ENCODE peak calls at places on chromosome 15, in four cellular contexts. Y is IMR-90, J is aorta, S is body of pancreas. P is an unnamed sample.

GRCh38 chr15:43777293-43777819 is 590 bp upstream of the ELL3 start:
- DNase-seq in S (peak; percentile 85), J (peak; percentile 92), Y (peak; percentile 55), P (peak; percentile 83)

GRCh38 chr15:76945494-76945893 is 13.9 kb downstream of the RCN2 start:
- DNase-seq in Y (peak; percentile 83), J (no peak), S (no peak), P (no peak)

GRCh38 chr15:94370197-94370987 is 139.0 kb downstream of the MCTP2 start:
- DNase-seq in Y (no peak), S (no peak), J (no peak), P (no peak)

GRCh38 chr15:68244235-68244634 is 14.7 kb upstream of the CLN6 start:
- DNase-seq in S (no peak), Y (no peak), J (no peak), P (no peak)

GRCh38 chr15:42163947-42164550 is 7.6 kb upstream of the PLA2G4F start:
- DNase-seq in J (no peak), Y (no peak), S (no peak), P (no peak)

GRCh38 chr15:67997996-67998395 is 56.1 kb upstream of the PIAS1 start:
- DNase-seq in S (no peak), J (no peak), Y (peak; percentile 64), P (no peak)

GRCh38 chr15:27635916-27636315 is 463.2 kb downstream of the OCA2 start:
- DNase-seq in S (no peak), J (no peak), Y (no peak), P (no peak)

GRCh38 chr15:29418178-29418577 is 148.6 kb upstream of the NSMCE3 start:
- DNase-seq in J (no peak), Y (no peak), S (no peak), P (no peak)

GRCh38 chr15:36252117-36252711 is 327.2 kb upstream of the CDIN1 start:
- DNase-seq in S (no peak), Y (no peak), J (no peak), P (no peak)

GRCh38 chr15:66702770-66703539 is 919 bp downstream of the SMAD6 start:
- DNase-seq in J (peak; percentile 81), S (peak; percentile 13), Y (no peak), P (peak; percentile 75)

GRCh38 chr15:35444557-35445204 is 101.3 kb downstream of the DPH6 start:
- DNase-seq in S (no peak), Y (peak; percentile 63), J (no peak), P (peak; percentile 38)

GRCh38 chr15:70495988-70496387 is 267.4 kb downstream of the UACA start:
- DNase-seq in J (no peak), S (no peak), Y (no peak), P (no peak)

GRCh38 chr15:26314577-26314976 is 451.4 kb upstream of the ATP10A start:
- DNase-seq in J (no peak), Y (no peak), S (no peak), P (no peak)

GRCh38 chr15:75671684-75672083 is 24.0 kb downstream of the SNX33 start:
- DNase-seq in Y (no peak), S (no peak), J (no peak), P (no peak)

GRCh38 chr15:40929730-40930429 is 740 bp downstream of the DLL4 start:
- DNase-seq in Y (peak; percentile 64), J (peak; percentile 90), S (peak; percentile 56), P (peak; percentile 81)

GRCh38 chr15:35751421-35752133 is 205.6 kb upstream of the DPH6 start:
- DNase-seq in J (peak; percentile 79), Y (peak; percentile 78), S (peak; percentile 75), P (peak; percentile 39)

GRCh38 chr15:80803580-80804525 is 24.7 kb downstream of the CEMIP start:
- DNase-seq in Y (no peak), S (no peak), J (no peak), P (no peak)

GRCh38 chr15:49865925-49866757 is 245.3 kb downstream of the DTWD1 start:
- DNase-seq in J (no peak), Y (no peak), S (no peak), P (no peak)

GRCh38 chr15:83911345-83911744 is 257.4 kb downstream of the ADAMTSL3 start:
- DNase-seq in S (no peak), J (no peak), Y (no peak), P (no peak)

GRCh38 chr15:65092911-65093792 is 16.6 kb downstream of the KBTBD13 start:
- DNase-seq in J (peak; percentile 79), S (no peak), Y (no peak), P (peak; percentile 31)

DNA sequence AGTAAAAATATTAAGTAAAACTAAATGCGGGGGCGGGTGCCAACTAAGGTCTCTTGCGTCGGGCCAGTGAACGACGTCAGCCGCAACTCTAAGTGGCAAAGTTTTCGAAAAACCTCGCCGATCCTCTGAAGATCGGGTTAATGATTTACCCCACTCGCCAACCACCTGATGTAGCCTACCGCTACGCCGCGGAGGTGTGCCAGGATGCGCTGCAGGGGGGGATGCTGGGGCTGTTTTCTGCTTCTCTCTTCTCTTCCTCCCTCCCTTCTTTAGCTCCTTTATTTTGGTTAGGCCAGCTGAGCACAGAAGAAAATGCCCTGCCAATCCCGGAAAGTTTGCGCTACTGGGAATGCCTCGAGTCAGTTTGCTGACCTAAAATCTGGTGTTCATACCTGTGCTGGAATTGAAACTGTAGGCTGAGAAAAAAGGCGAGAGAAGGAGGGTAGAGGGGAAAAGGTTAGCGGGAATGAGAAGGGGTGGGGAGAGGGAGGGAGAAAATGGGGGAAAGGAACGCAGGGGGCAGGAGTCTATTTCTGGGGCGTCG is 7.5 kb upstream of the FOXB1 start:
- DNase-seq in Y (no peak), S (no peak), J (no peak), P (peak; percentile 50)
- H3K4me3 ChIP-seq in Y (no peak overlapping the region), S (no peak overlapping the region), J (no peak overlapping the region), P (peak overlapping the region; percentile 39)

DNA sequence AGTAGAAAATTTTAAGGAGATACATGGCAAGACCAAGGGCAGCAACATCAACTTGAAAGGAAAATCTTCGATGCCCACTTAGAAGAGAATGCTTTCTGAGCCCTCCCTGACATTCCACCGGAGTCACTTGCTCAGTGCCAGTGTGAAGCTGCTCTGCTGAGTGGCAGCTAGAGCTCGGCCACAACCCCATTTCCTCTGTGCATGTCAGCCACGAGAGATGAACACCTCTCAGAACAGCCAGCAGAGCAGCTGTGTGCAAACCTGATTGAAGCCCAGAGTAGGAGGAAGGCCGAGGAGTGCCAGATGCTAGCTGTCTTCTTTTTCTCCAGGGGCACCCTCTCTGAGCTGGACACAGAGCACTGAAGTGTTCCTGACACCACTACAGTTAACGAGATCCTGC is 12.2 kb downstream of the TARS3 start:
- DNase-seq in Y (no peak), S (no peak), J (no peak), P (no peak)
- H3K36me3 ChIP-seq in Y (peaks cover 45% of the 10 kb centered on the region), S (peaks cover 21% of the 10 kb centered on the region), J (peaks cover 17% of the 10 kb centered on the region), P (peaks cover 5% of the 10 kb centered on the region)

DNA sequence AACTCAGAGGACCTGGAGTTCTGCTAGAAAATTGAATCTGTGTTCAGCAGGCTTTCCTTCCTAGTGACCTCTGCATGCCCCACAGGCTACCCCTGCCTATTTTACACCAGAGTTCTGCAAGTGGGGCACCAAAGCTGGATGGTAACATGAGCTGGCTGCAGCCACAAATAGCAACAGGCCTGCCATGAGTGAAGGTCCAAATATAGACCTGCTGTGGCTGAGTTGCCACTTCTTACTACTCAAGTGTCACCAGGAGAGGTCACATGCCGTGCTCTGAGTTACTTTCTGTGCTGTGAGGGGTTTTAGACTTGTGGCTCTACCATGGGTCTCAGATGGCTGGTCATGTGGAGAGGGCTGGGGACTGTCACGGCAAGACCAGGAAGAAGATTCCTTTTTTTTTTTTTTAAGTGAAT is at the start of gene FSD2:
- DNase-seq in J (no peak), S (no peak), Y (no peak), P (no peak)
- H3K4me3 ChIP-seq in J (no peak within 1 kb of the TSS), S (no peak within 1 kb of the TSS), Y (no peak within 1 kb of the TSS), P (no peak within 1 kb of the TSS)

DNA sequence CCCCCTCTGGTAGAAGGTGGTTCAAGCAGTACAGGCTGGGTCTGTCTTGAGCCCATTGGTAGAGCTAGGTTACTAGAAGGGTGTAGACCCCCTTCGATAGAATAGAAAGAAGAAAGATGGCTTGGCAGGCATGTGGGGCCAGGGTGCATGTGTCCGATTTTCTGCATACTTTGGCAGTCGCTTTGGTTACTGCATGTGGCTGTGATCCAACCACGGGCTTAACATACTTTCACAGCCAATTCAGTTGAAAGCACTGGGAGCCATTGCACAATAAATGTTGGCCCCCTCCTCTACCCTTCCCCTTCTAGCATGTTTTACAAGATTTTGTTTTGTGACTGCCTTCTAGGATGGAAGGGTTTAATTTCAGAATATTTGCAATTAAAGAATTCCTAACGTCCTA is 7.2 kb downstream of the ARID3B start:
- DNase-seq in J (no peak), Y (no peak), S (no peak), P (no peak)
- H3K36me3 ChIP-seq in J (peaks cover 8% of the 10 kb centered on the region), Y (peaks cover 19% of the 10 kb centered on the region), S (no peaks in the 10 kb centered on the region), P (peaks cover 32% of the 10 kb centered on the region)

GRCh38 chr15:93072440-93073394 is 16.3 kb downstream of the RGMA start:
- DNase-seq in S (peak; percentile 84), Y (peak; percentile 23), J (peak; percentile 96), P (peak; percentile 98)

GRCh38 chr15:93070136-93070535 is 18.9 kb downstream of the RGMA start:
- DNase-seq in S (no peak), Y (no peak), J (no peak), P (peak; percentile 45)

GRCh38 chr15:93072011-93072410 is 17.0 kb downstream of the RGMA start:
- DNase-seq in S (peak; percentile 24), Y (peak; percentile 14), J (no peak), P (peak; percentile 77)

GRCh38 chr15:93070901-93071300 is 18.1 kb downstream of the RGMA start:
- DNase-seq in Y (no peak), S (no peak), J (no peak), P (peak; percentile 31)

DNA sequence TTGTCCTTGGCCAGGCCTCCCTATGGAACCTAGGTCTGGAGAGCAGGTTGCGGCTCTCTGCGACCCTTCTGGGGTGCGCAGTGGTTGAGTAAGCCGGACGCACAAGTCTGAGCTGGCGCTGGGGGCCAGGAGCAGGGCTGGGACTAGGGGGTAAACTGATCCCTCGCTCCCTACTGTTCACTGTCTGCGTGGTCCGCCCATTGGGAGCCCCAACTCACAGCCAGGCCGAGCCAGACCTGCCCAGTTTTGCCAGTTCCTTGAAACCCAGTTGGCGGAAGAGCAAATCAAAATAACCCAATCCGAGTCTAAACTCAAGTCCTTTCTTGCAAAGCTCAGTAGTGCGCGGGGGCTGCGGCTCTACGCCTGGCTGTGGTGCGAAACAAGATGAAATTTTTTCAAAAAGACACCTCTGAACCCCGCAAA is 17.5 kb downstream of the RGMA start:
- DNase-seq in S (no peak), Y (no peak), J (no peak), P (peak; percentile 69)
- H3K4me3 ChIP-seq in S (peak overlapping the region; percentile 45), Y (no peak overlapping the region), J (peak overlapping the region; percentile 72), P (peak overlapping the region; percentile 82)

GRCh38 chr15:69443032-69443611 is 9.5 kb upstream of the RPLP1 start:
- DNase-seq in J (no peak), Y (no peak), S (no peak), P (no peak)
- H3K36me3 ChIP-seq in J (no peaks in the 10 kb centered on the region), Y (peaks cover 6% of the 10 kb centered on the region), S (no peaks in the 10 kb centered on the region), P (peaks cover 47% of the 10 kb centered on the region)

DNA sequence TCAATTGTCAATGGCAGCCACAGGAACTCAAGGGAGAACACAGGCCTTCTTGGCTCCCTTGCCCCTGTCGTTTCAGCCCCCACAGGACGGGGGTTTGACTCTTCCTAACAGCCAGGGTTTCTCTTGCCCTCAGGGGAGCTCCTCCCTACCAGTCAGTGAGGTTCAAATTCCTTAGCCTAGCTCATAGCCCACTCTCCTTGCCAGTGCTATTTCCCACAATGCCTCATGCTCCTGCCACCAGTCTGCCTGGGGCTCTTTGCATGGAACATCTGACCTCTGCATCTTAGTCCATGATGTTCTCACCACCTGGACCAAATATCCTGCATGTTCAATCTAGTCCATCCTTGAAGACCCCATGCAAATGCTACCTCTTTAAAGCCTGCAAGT is 78.1 kb downstream of the MYO1E start:
- DNase-seq in Y (no peak), J (no peak), S (no peak), P (no peak)
- H3K4me3 ChIP-seq in Y (no peak overlapping the region), J (no peak overlapping the region), S (no peak overlapping the region), P (no peak overlapping the region)

P was measured in H7.